ENCODE peak calls at places on chromosome 13, in eight cellular contexts. Y, S, B, T, F, Q, K and L are unnamed samples.
A peak's percentile ranks its signal among the peaks of the same experiment; 100 is the strongest.

GRCh38 chr13:105971312-105971711 is 564.1 kb downstream of the EFNB2 start:
- DNase-seq in Y (no peak), S (no peak), B (no peak), T (no peak), F (peak; percentile 1), Q (no peak), K (no peak), L (no peak)

GRCh38 chr13:48876289-48876688 is 99.4 kb upstream of the FNDC3A start:
- DNase-seq in Y (no peak), S (no peak), B (no peak), T (no peak), F (no peak), Q (no peak), K (no peak), L (no peak)

GRCh38 chr13:102452831-102453230 is 51.0 kb upstream of the FGF14 start:
- DNase-seq in Y (no peak), S (no peak), B (no peak), T (no peak), F (no peak), Q (no peak), K (no peak), L (no peak)

GRCh38 chr13:73138276-73138950 is 79.6 kb downstream of the KLF5 start:
- DNase-seq in Y (peak; percentile 47), S (peak; percentile 34), B (no peak), T (peak; percentile 45), F (peak; percentile 19), Q (no peak), K (no peak), L (no peak)

GRCh38 chr13:64551755-64552154 is 2678.4 kb downstream of the PCDH9 start:
- DNase-seq in Y (peak; percentile 39), S (no peak), B (no peak), T (no peak), F (peak; percentile 82), Q (no peak), K (no peak), L (no peak)

GRCh38 chr13:46761174-46761573 is 35.8 kb downstream of the ESD start:
- DNase-seq in Y (no peak), S (no peak), B (no peak), T (no peak), F (no peak), Q (no peak), K (no peak), L (no peak)

GRCh38 chr13:101529419-101529818 is 76.9 kb downstream of the ITGBL1 start:
- DNase-seq in Y (peak; percentile 55), S (no peak), B (no peak), T (no peak), F (peak; percentile 61), Q (peak; percentile 94), K (no peak), L (no peak)

GRCh38 chr13:28719656-28720055 is 886 bp upstream of the SLC46A3 start:
- DNase-seq in Y (peak; percentile 83), S (no peak), B (no peak), T (no peak), F (peak; percentile 81), Q (no peak), K (no peak), L (no peak)

GRCh38 chr13:39415403-39415802 is 187.6 kb downstream of the LHFPL6 start:
- DNase-seq in Y (peak; percentile 77), S (no peak), B (peak; percentile 20), T (peak; percentile 16), F (peak; percentile 72), Q (no peak), K (peak; percentile 56), L (no peak)

GRCh38 chr13:36998624-36999041 is 507 bp downstream of the ALG5 start:
- DNase-seq in Y (peak; percentile 8), S (peak; percentile 57), B (peak; percentile 35), T (peak; percentile 24), F (no peak), Q (no peak), K (peak; percentile 18), L (no peak)

GRCh38 chr13:60612593-60612992 is 215.6 kb downstream of the TDRD3 start:
- DNase-seq in Y (no peak), S (no peak), B (no peak), T (no peak), F (peak; percentile 6), Q (no peak), K (no peak), L (no peak)
- TF ChIP-seq CTCF in Y (no peak), S (no peak), B (no peak), T (no peak), F (no peak), Q (no peak), K (no peak), L (no peak)

GRCh38 chr13:113364933-113365371 is 1.0 kb upstream of the GRTP1 start:
- DNase-seq in Y (peak; percentile 2), S (no peak), B (peak; percentile 27), T (no peak), F (no peak), Q (no peak), K (no peak), L (no peak)
- H3K4me3 ChIP-seq in Y (no peak overlapping the region), S (no peak overlapping the region), B (peak overlapping the region; percentile 28), T (no peak overlapping the region), F (no peak overlapping the region), Q (peak overlapping the region; percentile 36), K (peak overlapping the region; percentile 69), L (peak overlapping the region; percentile 44)

GRCh38 chr13:25064396-25064795 is 31.5 kb upstream of the PABPC3 start:
- DNase-seq in Y (no peak), S (no peak), B (no peak), T (no peak), F (no peak), Q (no peak), K (no peak), L (no peak)

GRCh38 chr13:25065974-25066770 is 29.8 kb upstream of the PABPC3 start:
- DNase-seq in Y (no peak), S (no peak), B (no peak), T (no peak), F (no peak), Q (no peak), K (no peak), L (no peak)

GRCh38 chr13:25059166-25059565 is 36.8 kb upstream of the PABPC3 start:
- DNase-seq in Y (no peak), S (no peak), B (no peak), T (no peak), F (no peak), Q (no peak), K (no peak), L (no peak)

GRCh38 chr13:25059943-25060342 is 36.0 kb upstream of the PABPC3 start:
- DNase-seq in Y (no peak), S (no peak), B (no peak), T (no peak), F (no peak), Q (no peak), K (no peak), L (no peak)

GRCh38 chr13:25062479-25062878 is 33.5 kb upstream of the PABPC3 start:
- DNase-seq in Y (no peak), S (no peak), B (no peak), T (no peak), F (no peak), Q (no peak), K (no peak), L (no peak)
- TF ChIP-seq CTCF in Y (no peak), S (no peak), B (no peak), T (no peak), F (no peak), Q (no peak), K (no peak), L (peak; percentile 21)

GRCh38 chr13:20370815-20371421 is 138.8 kb upstream of the GJB6 start:
- DNase-seq in Y (no peak), S (no peak), B (no peak), T (no peak), F (no peak), Q (no peak), K (no peak), L (no peak)
- H3K4me3 ChIP-seq in Y (no peak overlapping the region), S (no peak overlapping the region), B (no peak overlapping the region), T (no peak overlapping the region), F (no peak overlapping the region), Q (no peak overlapping the region), K (no peak overlapping the region), L (no peak overlapping the region)